ENCODE peak calls at places on chromosome 21, in eight cellular contexts. Q, Z, E, N, B, F, U and P are unnamed samples.
A peak's percentile ranks its signal among the peaks of the same experiment; 100 is the strongest.

GRCh38 chr21:45855248-45855801 is 126.2 kb upstream of the COL6A1 start:
- DNase-seq in Q (no peak), Z (no peak), E (no peak), N (no peak), B (no peak), F (no peak), U (no peak), P (no peak)

GRCh38 chr21:33433425-33434114 is 30.4 kb downstream of the IFNGR2 start:
- DNase-seq in Q (no peak), Z (no peak), E (no peak), N (no peak), B (no peak), F (no peak), U (no peak), P (peak; percentile 50)

GRCh38 chr21:44013380-44014088 is 1.4 kb downstream of the TRAPPC10 start:
- DNase-seq in Q (no peak), Z (peak; percentile 14), E (peak; percentile 4), N (no peak), B (no peak), F (no peak), U (peak; percentile 43), P (no peak)

GRCh38 chr21:41328660-41329300 is 12.2 kb downstream of the FAM3B start:
- DNase-seq in Q (no peak), Z (no peak), E (peak; percentile 35), N (no peak), B (no peak), F (no peak), U (no peak), P (no peak)

GRCh38 chr21:16418211-16418610 is 688.4 kb downstream of the USP25 start:
- DNase-seq in Q (peak; percentile 20), Z (peak; percentile 75), E (no peak), N (no peak), B (peak; percentile 41), F (no peak), U (no peak), P (no peak)

GRCh38 chr21:44084496-44085241 is 22.5 kb upstream of the PWP2 start:
- DNase-seq in Q (no peak), Z (no peak), E (no peak), N (no peak), B (no peak), F (no peak), U (no peak), P (no peak)

GRCh38 chr21:44286716-44287632 is 1.3 kb downstream of the AIRE start:
- DNase-seq in Q (no peak), Z (no peak), E (no peak), N (no peak), B (no peak), F (no peak), U (no peak), P (no peak)

GRCh38 chr21:41755258-41755933 is 11.5 kb downstream of the RIPK4 start:
- DNase-seq in Q (no peak), Z (no peak), E (no peak), N (no peak), B (no peak), F (no peak), U (no peak), P (no peak)

GRCh38 chr21:38171723-38172344 is 85.0 kb upstream of the KCNJ15 start:
- DNase-seq in Q (no peak), Z (peak; percentile 14), E (peak; percentile 45), N (no peak), B (no peak), F (no peak), U (no peak), P (no peak)

GRCh38 chr21:37711294-37711844 is 204.9 kb downstream of the KCNJ6 start:
- DNase-seq in Q (no peak), Z (no peak), E (no peak), N (no peak), B (no peak), F (no peak), U (no peak), P (no peak)

GRCh38 chr21:33419538-33420123 is 16.4 kb downstream of the IFNGR2 start:
- DNase-seq in Q (no peak), Z (peak; percentile 85), E (peak; percentile 76), N (no peak), B (peak; percentile 81), F (no peak), U (no peak), P (peak; percentile 62)